ENCODE peak calls at places on chromosomes 12 and 14, in five cellular contexts. P, B, H, U and D are unnamed samples.

GRCh38 chr12:6285063-6285477 is 25.4 kb upstream of the PLEKHG6 start:
- DNase-seq in P (peak), H (peak), U (peak), B (peak), D (peak)

GRCh38 chr14:95023886-95024285 is 133.4 kb downstream of the DICER1 start:
- DNase-seq in U (no peak), P (no peak), B (no peak), H (no peak), D (peak)

GRCh38 chr14:52563120-52563519 is 10.5 kb downstream of the GPR137C start:
- DNase-seq in U (no peak), P (no peak), B (no peak), H (no peak), D (no peak)

GRCh38 chr12:54300732-54301427 is at the start of gene NFE2:
- DNase-seq in U (no peak), P (peak), B (peak), H (no peak), D (peak)

GRCh38 chr12:88361493-88361892 is 218.8 kb downstream of the KITLG start:
- DNase-seq in B (no peak), H (no peak), U (no peak), P (no peak), D (no peak)

GRCh38 chr12:106429636-106430035 is 72.1 kb downstream of the POLR3B start:
- DNase-seq in B (no peak), U (no peak), P (no peak), H (no peak), D (no peak)

GRCh38 chr12:119940881-119941280 is 48.2 kb upstream of the BICDL1 start:
- DNase-seq in P (no peak), B (no peak), U (no peak), H (no peak), D (no peak)

GRCh38 chr12:33187409-33187808 is 252.2 kb downstream of the SYT10 start:
- DNase-seq in B (no peak), H (no peak), P (no peak), U (no peak), D (no peak)

GRCh38 chr14:50319721-50320120 is 7.6 kb downstream of the DMAC2L start:
- DNase-seq in H (no peak), B (no peak), P (no peak), U (no peak), D (no peak)

GRCh38 chr14:40213701-40214100 is 781.5 kb upstream of the FBXO33 start:
- DNase-seq in P (no peak), U (no peak), B (no peak), H (no peak), D (no peak)

GRCh38 chr14:36503771-36504741 is 16.0 kb downstream of the NKX2-1 start:
- DNase-seq in H (no peak), P (no peak), U (no peak), B (peak), D (peak)

GRCh38 chr14:66038214-66038977 is 447.8 kb upstream of the CCDC196 start:
- DNase-seq in B (no peak), P (peak), U (peak), H (peak), D (no peak)
- TF ChIP-seq CTCF in B (no peak), P (no peak), U (no peak), H (no peak), D (no peak)

GRCh38 chr14:61742383-61742782 is 19.8 kb upstream of the SNAPC1 start:
- DNase-seq in U (no peak), P (no peak), B (no peak), H (no peak), D (no peak)

GRCh38 chr14:61744239-61744638 is 18.0 kb upstream of the SNAPC1 start:
- DNase-seq in B (no peak), H (no peak), P (no peak), U (no peak), D (no peak)

GRCh38 chr14:61737913-61738312 is 24.3 kb upstream of the SNAPC1 start:
- DNase-seq in P (no peak), B (no peak), U (no peak), H (no peak), D (no peak)

GRCh38 chr14:61736751-61737150 is 25.5 kb upstream of the SNAPC1 start:
- DNase-seq in B (no peak), H (no peak), U (no peak), P (no peak), D (no peak)

DNA sequence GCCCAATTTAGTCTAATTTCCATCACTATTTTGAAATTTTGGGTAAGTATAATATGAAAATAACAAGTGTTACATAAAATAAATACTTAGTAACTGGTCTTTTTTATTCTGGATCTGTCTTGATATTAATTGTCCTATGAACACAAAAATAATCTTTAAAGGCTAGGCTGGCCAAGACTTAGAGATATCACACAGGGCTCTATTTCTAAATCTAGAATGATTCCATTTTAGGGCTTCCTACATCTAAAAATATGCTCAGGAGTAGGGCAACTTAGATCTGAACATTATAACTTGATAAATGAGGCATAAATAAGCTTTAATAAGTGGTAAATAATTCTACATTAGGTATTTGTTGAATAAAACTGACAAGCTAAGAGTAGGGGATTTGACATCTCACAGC is 23.1 kb upstream of the SNAPC1 start:
- DNase-seq in H (no peak), U (no peak), B (no peak), P (no peak), D (no peak)
- TF ChIP-seq CTCF in H (no peak), U (no peak), B (no peak), P (no peak), D (no peak)

GRCh38 chr12:23528316-23528715 is 421.2 kb downstream of the SOX5 start:
- DNase-seq in P (no peak), H (no peak), U (no peak), B (no peak), D (no peak)
- TF ChIP-seq CTCF in P (no peak), H (no peak), U (no peak), B (no peak), D (no peak)

DNA sequence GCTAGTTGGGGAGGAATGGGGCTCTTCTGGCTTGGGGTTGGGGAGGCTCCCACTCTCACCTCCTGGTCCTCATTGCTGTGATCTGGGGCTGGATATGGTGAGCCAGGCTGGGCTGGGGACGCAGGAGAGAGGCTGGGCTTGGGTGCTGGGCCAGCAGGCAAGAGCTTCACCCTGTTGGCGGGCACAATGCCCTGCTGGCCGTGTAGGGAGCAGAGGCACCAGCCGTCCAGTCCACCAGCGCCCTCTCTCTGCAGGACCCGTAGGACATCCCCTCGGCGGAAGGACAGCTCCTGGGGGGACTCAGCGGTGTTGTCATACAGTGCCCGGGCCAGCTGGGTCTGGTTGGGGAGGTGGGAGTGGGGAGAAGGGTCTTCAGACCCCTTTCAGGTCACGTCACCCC is 4.5 kb downstream of the EFS start:
- DNase-seq in H (no peak), B (peak), P (no peak), U (no peak), D (no peak)
- TF ChIP-seq CTCF in H (peak), B (peak), P (no peak), U (no peak), D (no peak)

GRCh38 chr12:1829306-1829900 is 9.0 kb downstream of the LRTM2 start:
- DNase-seq in H (no peak), P (no peak), B (no peak), U (no peak), D (no peak)

GRCh38 chr12:1830401-1830845 is 10.1 kb downstream of the LRTM2 start:
- DNase-seq in B (no peak), P (no peak), U (no peak), H (no peak), D (no peak)

GRCh38 chr12:1826867-1827705 is 6.7 kb downstream of the LRTM2 start:
- DNase-seq in H (no peak), P (no peak), B (no peak), U (no peak), D (no peak)

GRCh38 chr12:1827806-1828805 is 7.7 kb downstream of the LRTM2 start:
- DNase-seq in P (no peak), H (no peak), U (no peak), B (no peak), D (no peak)

DNA sequence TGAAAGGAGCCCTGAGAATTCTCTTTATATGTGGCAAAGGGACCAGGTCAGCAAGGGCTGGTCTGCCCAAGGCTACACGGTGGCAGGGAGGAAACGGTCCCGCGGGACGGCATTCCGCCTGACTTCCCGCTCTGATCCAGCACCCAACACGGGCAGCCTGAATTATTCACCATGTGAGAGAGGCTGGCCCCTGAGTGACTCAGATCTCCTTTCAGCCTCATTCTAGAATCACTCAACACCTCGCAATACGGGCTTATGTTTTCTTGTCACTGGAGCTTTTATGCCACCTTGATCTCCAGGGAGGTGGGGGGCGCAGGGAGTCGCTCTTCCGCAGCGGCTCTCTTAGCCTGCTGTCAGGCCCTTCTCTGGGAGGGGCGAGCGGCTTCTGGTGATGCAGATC is 8.5 kb downstream of the LRTM2 start:
- DNase-seq in U (no peak), H (no peak), P (no peak), B (no peak), D (no peak)
- TF ChIP-seq CTCF in U (no peak), H (no peak), P (no peak), B (no peak), D (no peak)